ENCODE peak calls at places on chromosomes 4 and X, in four cellular contexts. One of them, this sample, is unnamed.

GRCh38 chr4:159551268-159551667 is 448.4 kb downstream of the RAPGEF2 start:
- DNase-seq in HepG2: no peak
- DNase-seq in K562: no peak
- DNase-seq in H1: no peak
- DNase-seq in this sample: no peak

GRCh38 chr4:177246636-177247584 is 62.8 kb upstream of the NEIL3 start:
- DNase-seq in H1: no peak
- DNase-seq in K562: no peak
- DNase-seq in HepG2: no peak
- DNase-seq in this sample: no peak

GRCh38 chr4:55336138-55337034 is 9.7 kb upstream of the SRD5A3 start:
- DNase-seq in H1: no peak
- DNase-seq in K562: peak; percentile 27
- DNase-seq in HepG2: no peak
- DNase-seq in this sample: no peak

GRCh38 chrX:40108084-40108958 is 10.6 kb upstream of the BCOR start:
- DNase-seq in HepG2: peak; percentile 74
- DNase-seq in K562: no peak
- DNase-seq in H1: no peak
- DNase-seq in this sample: no peak

GRCh38 chr4:67575232-67575888 is 16.8 kb downstream of the STAP1 start:
- DNase-seq in HepG2: no peak
- DNase-seq in H1: no peak
- DNase-seq in K562: peak; percentile 39
- DNase-seq in this sample: peak; percentile 85

GRCh38 chrX:69146739-69147138 is 18.5 kb downstream of the PJA1 start:
- DNase-seq in H1: no peak
- DNase-seq in K562: no peak
- DNase-seq in HepG2: no peak
- DNase-seq in this sample: no peak

GRCh38 chr4:20391224-20391623 is 139.5 kb downstream of the SLIT2 start:
- DNase-seq in K562: no peak
- DNase-seq in HepG2: no peak
- DNase-seq in H1: no peak
- DNase-seq in this sample: no peak

GRCh38 chr4:36243355-36244256 is 708 bp downstream of the ARAP2 start:
- DNase-seq in H1: no peak
- DNase-seq in HepG2: no peak
- DNase-seq in K562: peak; percentile 5
- DNase-seq in this sample: no peak

GRCh38 chr4:4766570-4766969 is 92.9 kb upstream of the MSX1 start:
- DNase-seq in K562: no peak
- DNase-seq in HepG2: no peak
- DNase-seq in H1: no peak
- DNase-seq in this sample: no peak

GRCh38 chrX:45322382-45322781 is 121.7 kb upstream of the DIPK2B start:
- DNase-seq in HepG2: peak; percentile 37
- DNase-seq in H1: peak; percentile 17
- DNase-seq in K562: no peak
- DNase-seq in this sample: no peak

GRCh38 chr4:24646777-24647460 is 62.6 kb upstream of the DHX15 start:
- DNase-seq in K562: no peak
- DNase-seq in H1: no peak
- DNase-seq in HepG2: no peak
- DNase-seq in this sample: no peak

GRCh38 chrX:54043696-54044125 is 562 bp downstream of the PHF8 start:
- DNase-seq in K562: peak; percentile 33
- DNase-seq in H1: no peak
- DNase-seq in HepG2: no peak
- DNase-seq in this sample: no peak

GRCh38 chrX:79081895-79082512 is 62.5 kb upstream of the GPR174 start:
- DNase-seq in H1: no peak
- DNase-seq in HepG2: no peak
- DNase-seq in K562: peak; percentile 13
- DNase-seq in this sample: peak; percentile 61

GRCh38 chr4:179110356-179110755 is 1668.1 kb upstream of the AGA start:
- DNase-seq in K562: no peak
- DNase-seq in HepG2: no peak
- DNase-seq in H1: no peak
- DNase-seq in this sample: no peak

GRCh38 chr4:97349468-97350186 is 793.6 kb downstream of the STPG2 start:
- DNase-seq in HepG2: no peak
- DNase-seq in H1: no peak
- DNase-seq in K562: no peak
- DNase-seq in this sample: no peak

GRCh38 chr4:20252656-20253271 is 1.1 kb downstream of the SLIT2 start:
- DNase-seq in H1: no peak
- DNase-seq in K562: no peak
- DNase-seq in HepG2: no peak
- DNase-seq in this sample: no peak

GRCh38 chr4:89486673-89487072 is 179.1 kb upstream of the GPRIN3 start:
- DNase-seq in HepG2: no peak
- DNase-seq in H1: no peak
- DNase-seq in K562: no peak
- DNase-seq in this sample: no peak

GRCh38 chr4:105924341-105924740 is 29.1 kb downstream of the NPNT start:
- DNase-seq in K562: no peak
- DNase-seq in H1: no peak
- DNase-seq in HepG2: no peak
- DNase-seq in this sample: no peak

GRCh38 chr4:125702406-125702805 is 387.7 kb downstream of the FAT4 start:
- DNase-seq in K562: no peak
- DNase-seq in H1: no peak
- DNase-seq in HepG2: no peak
- DNase-seq in this sample: no peak

GRCh38 chr4:8550691-8551090 is 29.5 kb upstream of the GPR78 start:
- DNase-seq in H1: no peak
- DNase-seq in HepG2: no peak
- DNase-seq in K562: no peak
- DNase-seq in this sample: no peak

GRCh38 chrX:11381464-11381863 is 88.3 kb downstream of the AMELX start:
- DNase-seq in K562: peak; percentile 36
- DNase-seq in H1: no peak
- DNase-seq in HepG2: peak; percentile 25
- DNase-seq in this sample: peak; percentile 30

GRCh38 chr4:156413411-156413985 is 459.8 kb upstream of the CTSO start:
- DNase-seq in H1: no peak
- DNase-seq in K562: no peak
- DNase-seq in HepG2: no peak
- DNase-seq in this sample: no peak
- TF ChIP-seq KDM1A in H1: no peak
- TF ChIP-seq KDM1A in K562: no peak
- TF ChIP-seq KDM1A in HepG2: no peak
- TF ChIP-seq KDM1A in this sample: no peak

DNA sequence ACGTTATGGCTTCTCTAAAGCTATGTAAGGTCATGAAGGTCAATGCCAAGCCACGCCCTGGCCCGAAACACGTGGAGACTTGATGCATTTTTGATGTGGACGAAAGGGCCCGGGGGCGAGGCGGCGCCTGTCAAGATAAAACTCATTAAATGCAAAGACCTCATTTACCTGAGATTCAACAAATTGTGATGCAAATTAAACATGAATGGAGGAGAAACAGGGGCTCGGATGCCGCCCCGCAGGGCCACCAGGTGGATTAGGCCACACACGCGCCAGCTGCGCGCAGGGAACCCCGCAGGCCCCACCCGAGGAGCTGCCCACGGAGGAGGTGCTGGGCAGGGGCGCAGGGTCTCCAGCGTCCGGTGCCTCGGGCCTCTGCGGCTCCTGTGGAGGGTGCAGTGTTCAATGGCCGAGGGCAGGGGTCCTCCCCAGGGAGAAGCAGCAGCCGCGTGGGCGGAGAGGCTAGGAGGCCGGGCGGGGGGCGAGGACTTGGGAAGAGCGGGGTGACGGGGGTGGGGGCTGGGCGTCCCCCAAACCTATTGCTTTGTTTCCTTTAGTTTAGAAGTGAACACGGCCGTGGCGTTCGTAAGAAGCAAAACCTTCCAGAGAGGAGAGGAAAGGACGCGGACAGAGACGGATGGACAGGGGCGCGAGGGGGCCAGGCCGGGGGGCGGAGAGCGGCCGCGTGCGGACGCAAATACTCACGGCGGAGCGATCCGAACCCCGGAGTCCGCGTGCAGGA is 40.4 kb downstream of the CPLX1 start:
- DNase-seq in K562: no peak
- DNase-seq in HepG2: no peak
- DNase-seq in H1: peak; percentile 58
- DNase-seq in this sample: no peak
- TF ChIP-seq EZH2 in K562: no peak
- TF ChIP-seq EZH2 in HepG2: no peak
- TF ChIP-seq EZH2 in H1: no peak
- TF ChIP-seq EZH2 in this sample: no peak

GRCh38 chr4:92519727-92520126 is 216.0 kb downstream of the GRID2 start:
- DNase-seq in H1: no peak
- DNase-seq in HepG2: no peak
- DNase-seq in K562: no peak
- DNase-seq in this sample: no peak

GRCh38 chr4:92521941-92522340 is 218.2 kb downstream of the GRID2 start:
- DNase-seq in HepG2: no peak
- DNase-seq in H1: no peak
- DNase-seq in K562: no peak
- DNase-seq in this sample: no peak

GRCh38 chr4:92520563-92520962 is 216.8 kb downstream of the GRID2 start:
- DNase-seq in K562: no peak
- DNase-seq in H1: peak; percentile 88
- DNase-seq in HepG2: no peak
- DNase-seq in this sample: no peak

GRCh38 chr4:92516450-92516849 is 212.7 kb downstream of the GRID2 start:
- DNase-seq in K562: no peak
- DNase-seq in H1: no peak
- DNase-seq in HepG2: no peak
- DNase-seq in this sample: no peak

GRCh38 chr4:92522371-92522770 is 218.6 kb downstream of the GRID2 start:
- DNase-seq in HepG2: no peak
- DNase-seq in H1: no peak
- DNase-seq in K562: no peak
- DNase-seq in this sample: no peak
- TF ChIP-seq KDM1A in HepG2: no peak
- TF ChIP-seq KDM1A in H1: no peak
- TF ChIP-seq KDM1A in K562: no peak
- TF ChIP-seq KDM1A in this sample: no peak

GRCh38 chr4:80189956-80190671 is 7.2 kb upstream of the PRDM8 start:
- DNase-seq in K562: no peak
- DNase-seq in HepG2: no peak
- DNase-seq in H1: no peak
- DNase-seq in this sample: no peak
- TF ChIP-seq EZH2 in K562: no peak
- TF ChIP-seq EZH2 in HepG2: no peak
- TF ChIP-seq EZH2 in H1: peak; percentile 76
- TF ChIP-seq EZH2 in this sample: no peak

GRCh38 chr4:183905593-183906485 is 732 bp downstream of the STOX2 start:
- DNase-seq in HepG2: no peak
- DNase-seq in H1: peak; percentile 86
- DNase-seq in K562: no peak
- DNase-seq in this sample: no peak
- TF ChIP-seq KDM1A in HepG2: no peak
- TF ChIP-seq KDM1A in H1: no peak
- TF ChIP-seq KDM1A in K562: no peak
- TF ChIP-seq KDM1A in this sample: no peak

DNA sequence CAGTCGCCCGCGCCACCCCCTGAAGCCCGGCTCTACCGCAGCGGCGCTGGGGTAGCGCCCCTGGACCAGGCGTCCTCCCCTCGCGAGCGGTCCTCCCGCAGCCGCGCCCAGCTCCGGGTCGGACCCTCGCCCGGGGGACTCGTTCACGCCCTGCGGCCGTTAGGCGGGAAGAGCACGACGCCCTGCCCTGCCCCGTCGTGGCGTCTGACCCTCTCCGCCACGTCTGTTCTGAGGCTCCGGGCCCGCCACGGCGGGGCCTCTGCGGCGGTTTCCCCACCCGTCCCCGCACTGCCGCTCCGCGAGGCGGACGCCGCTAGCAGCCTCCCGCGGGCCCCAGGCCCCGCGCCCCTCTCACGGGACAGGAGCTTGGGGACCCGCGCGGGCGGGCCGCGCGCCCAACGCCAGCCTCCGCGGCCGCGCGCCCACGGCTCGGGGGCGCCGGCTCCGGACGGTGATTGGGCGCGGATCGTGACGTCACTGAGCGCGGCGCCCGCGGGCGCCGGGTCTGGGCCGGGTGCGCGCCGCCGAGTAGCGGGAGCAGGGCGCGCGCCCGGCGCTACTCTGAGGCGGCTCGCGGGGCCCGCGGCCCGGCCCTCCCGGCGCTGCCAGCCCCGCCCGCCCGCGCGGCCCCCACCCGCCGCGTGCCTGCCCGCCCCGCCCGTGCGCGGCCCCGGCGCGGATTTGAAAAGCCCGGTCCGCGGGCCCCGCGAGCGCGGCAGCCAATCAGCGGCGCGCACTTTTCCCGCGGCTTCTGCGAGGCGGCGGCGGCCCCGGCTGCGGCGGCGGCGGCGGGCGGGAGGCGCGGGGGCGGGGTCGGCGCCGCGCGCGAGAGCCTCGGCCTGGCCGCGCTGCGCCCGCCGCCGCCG is at the start of gene NSD2:
- DNase-seq in HepG2: peak; percentile 67
- DNase-seq in H1: no peak
- DNase-seq in K562: peak; percentile 98
- DNase-seq in this sample: no peak
- TF ChIP-seq EZH2 in HepG2: no peak
- TF ChIP-seq EZH2 in H1: no peak
- TF ChIP-seq EZH2 in K562: no peak
- TF ChIP-seq EZH2 in this sample: no peak

GRCh38 chrX:154486052-154486395 is 391 bp downstream of the UBL4A start:
- DNase-seq in HepG2: no peak
- DNase-seq in K562: no peak
- DNase-seq in H1: no peak
- DNase-seq in this sample: no peak
- TF ChIP-seq KDM1A in HepG2: no peak
- TF ChIP-seq KDM1A in K562: no peak
- TF ChIP-seq KDM1A in H1: no peak
- TF ChIP-seq KDM1A in this sample: no peak

GRCh38 chrX:15269120-15269519 is 763 bp downstream of the ASB9 start:
- DNase-seq in HepG2: peak; percentile 12
- DNase-seq in H1: no peak
- DNase-seq in K562: no peak
- DNase-seq in this sample: no peak

GRCh38 chrX:15277594-15277993 is 7.7 kb upstream of the ASB9 start:
- DNase-seq in HepG2: peak; percentile 2
- DNase-seq in K562: no peak
- DNase-seq in H1: no peak
- DNase-seq in this sample: no peak

GRCh38 chrX:15269618-15270521 is at the start of gene ASB9:
- DNase-seq in K562: no peak
- DNase-seq in H1: no peak
- DNase-seq in HepG2: peak; percentile 78
- DNase-seq in this sample: no peak

DNA sequence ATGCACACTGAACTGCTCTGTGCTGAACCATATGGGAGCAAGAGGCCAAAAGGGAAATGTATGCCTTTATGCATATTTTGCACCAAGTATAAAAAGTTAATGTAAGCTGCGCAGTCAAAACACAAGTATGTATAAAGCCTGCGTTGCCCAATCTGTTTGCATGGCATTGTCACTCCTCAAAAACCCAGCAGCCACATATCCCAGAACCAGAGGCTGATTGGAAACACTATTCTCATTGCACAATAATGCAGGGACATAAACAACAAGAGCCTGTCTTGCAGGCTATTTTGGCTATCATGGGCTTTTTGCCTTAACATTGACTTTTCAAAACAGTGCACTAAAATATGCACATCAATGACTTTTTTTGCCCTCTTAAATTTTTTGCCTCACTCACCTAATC is 5.1 kb upstream of the ASB9 start:
- DNase-seq in H1: no peak
- DNase-seq in K562: no peak
- DNase-seq in HepG2: no peak
- DNase-seq in this sample: no peak
- TF ChIP-seq EZH2 in H1: no peak
- TF ChIP-seq EZH2 in K562: no peak
- TF ChIP-seq EZH2 in HepG2: no peak
- TF ChIP-seq EZH2 in this sample: no peak